ENCODE peak calls at places on chromosome 1, in seven cellular contexts. R, J, G, T, P, L and X are unnamed samples.
A peak's percentile ranks its signal among the peaks of the same experiment; 100 is the strongest.

GRCh38 chr1:82880506-82880905 is 1079.8 kb downstream of the ADGRL2 start:
- DNase-seq in G (no peak), L (no peak), J (no peak), P (no peak), R (no peak), T (no peak), X (no peak)

GRCh38 chr1:22111620-22112019 is 31.3 kb downstream of the WNT4 start:
- DNase-seq in R (no peak), P (no peak), T (no peak), L (no peak), G (no peak), J (peak; percentile 9), X (no peak)

GRCh38 chr1:27656157-27656893 is 15.7 kb downstream of the IFI6 start:
- DNase-seq in P (no peak), L (peak; percentile 58), J (peak; percentile 85), T (no peak), R (peak; percentile 80), G (no peak), X (peak; percentile 90)

GRCh38 chr1:199123615-199124014 is 484.8 kb downstream of the PTPRC start:
- DNase-seq in T (no peak), R (no peak), G (no peak), P (no peak), J (no peak), L (no peak), X (no peak)

GRCh38 chr1:71593523-71593922 is 512.7 kb upstream of the ZRANB2 start:
- DNase-seq in P (no peak), R (no peak), J (no peak), L (no peak), G (no peak), T (no peak), X (no peak)

GRCh38 chr1:184992271-184992670 is 18.0 kb upstream of the NIBAN1 start:
- DNase-seq in R (no peak), T (no peak), L (no peak), G (no peak), J (no peak), P (no peak), X (no peak)

GRCh38 chr1:7646981-7647901 is 123.9 kb upstream of the VAMP3 start:
- DNase-seq in T (no peak), P (peak; percentile 79), L (peak; percentile 43), J (peak; percentile 43), R (peak; percentile 82), G (peak; percentile 54), X (no peak)

GRCh38 chr1:111822138-111822537 is 66.4 kb downstream of the DDX20 start:
- DNase-seq in L (no peak), R (no peak), T (no peak), P (no peak), J (no peak), G (no peak), X (no peak)

GRCh38 chr1:238745069-238745468 is 641.3 kb upstream of the CHRM3 start:
- DNase-seq in T (no peak), R (no peak), P (no peak), L (no peak), G (no peak), J (no peak), X (no peak)

GRCh38 chr1:3431266-3431665 is 23.2 kb upstream of the ARHGEF16 start:
- DNase-seq in L (no peak), P (no peak), G (no peak), J (no peak), T (no peak), R (peak; percentile 43), X (no peak)

GRCh38 chr1:2192031-2192995 is 2.3 kb downstream of the FAAP20 start:
- DNase-seq in R (no peak), J (no peak), G (no peak), P (peak; percentile 64), T (no peak), L (no peak), X (no peak)

GRCh38 chr1:2190491-2190976 is 4.0 kb downstream of the FAAP20 start:
- DNase-seq in T (no peak), J (no peak), R (no peak), L (peak; percentile 22), G (no peak), P (no peak), X (no peak)

GRCh38 chr1:2188336-2188735 is 6.2 kb downstream of the FAAP20 start:
- DNase-seq in T (no peak), J (no peak), P (peak; percentile 45), G (no peak), R (no peak), L (no peak), X (no peak)

GRCh38 chr1:2187619-2188018 is 7.0 kb downstream of the FAAP20 start:
- DNase-seq in T (no peak), R (no peak), P (peak; percentile 40), J (no peak), G (no peak), L (no peak), X (peak; percentile 76)

DNA sequence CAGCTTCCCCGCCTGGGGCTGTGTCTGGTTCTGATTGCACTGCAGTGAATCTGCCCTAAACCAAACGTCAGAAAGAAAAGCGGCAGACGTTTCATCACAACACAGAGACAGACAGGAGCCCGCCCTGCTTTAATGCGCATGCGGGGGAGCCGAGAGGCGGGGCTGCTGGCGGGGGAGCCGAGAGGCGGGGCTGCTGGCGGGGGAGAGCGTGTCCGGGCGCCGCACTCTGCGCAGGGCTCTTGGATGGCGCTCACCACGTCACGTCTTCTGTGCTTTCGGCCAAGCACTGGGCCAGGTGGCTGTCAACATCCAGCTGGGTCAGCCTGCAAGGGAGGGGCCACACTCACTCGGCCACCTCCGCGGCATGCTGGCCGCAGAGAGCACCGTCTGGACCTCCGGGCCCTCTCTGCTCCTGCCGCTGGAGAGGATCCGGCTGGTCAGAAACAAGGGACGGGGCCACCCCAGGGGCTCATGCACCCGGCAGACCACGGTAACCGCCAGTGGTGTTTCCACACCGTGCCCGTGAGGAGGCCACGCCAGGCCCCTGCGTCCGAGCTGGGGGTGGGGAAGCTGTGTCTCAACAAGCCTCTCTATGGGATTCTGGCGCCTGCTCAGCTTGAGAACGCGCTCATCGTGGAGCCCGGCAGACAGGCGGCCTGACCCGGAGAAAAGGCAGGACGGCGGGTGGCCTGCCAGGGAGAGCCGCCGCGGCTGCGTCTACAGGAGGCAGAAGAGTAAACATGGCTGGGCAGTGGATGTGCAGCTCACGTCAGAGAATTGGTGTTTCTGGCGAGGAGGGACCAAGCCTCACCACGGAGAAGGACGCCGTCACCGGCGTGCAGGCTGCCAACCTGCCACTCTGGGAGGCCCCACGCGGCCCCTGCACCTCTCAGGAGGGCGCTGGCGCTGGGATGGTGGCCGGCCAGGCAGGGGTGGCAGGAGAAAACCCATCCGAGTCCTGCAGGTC is 4.8 kb downstream of the FAAP20 start:
- DNase-seq in R (peak; percentile 97), J (peak; percentile 97), L (peak; percentile 96), T (peak; percentile 78), G (peak; percentile 97), P (peak; percentile 95), X (peak; percentile 96)
- TF ChIP-seq POLR2A in R (peak; percentile 82), J (peak; percentile 96), L (peak; percentile 68), T (peak; percentile 4), G (peak; percentile 95), P (peak; percentile 83), X (no peak)

DNA sequence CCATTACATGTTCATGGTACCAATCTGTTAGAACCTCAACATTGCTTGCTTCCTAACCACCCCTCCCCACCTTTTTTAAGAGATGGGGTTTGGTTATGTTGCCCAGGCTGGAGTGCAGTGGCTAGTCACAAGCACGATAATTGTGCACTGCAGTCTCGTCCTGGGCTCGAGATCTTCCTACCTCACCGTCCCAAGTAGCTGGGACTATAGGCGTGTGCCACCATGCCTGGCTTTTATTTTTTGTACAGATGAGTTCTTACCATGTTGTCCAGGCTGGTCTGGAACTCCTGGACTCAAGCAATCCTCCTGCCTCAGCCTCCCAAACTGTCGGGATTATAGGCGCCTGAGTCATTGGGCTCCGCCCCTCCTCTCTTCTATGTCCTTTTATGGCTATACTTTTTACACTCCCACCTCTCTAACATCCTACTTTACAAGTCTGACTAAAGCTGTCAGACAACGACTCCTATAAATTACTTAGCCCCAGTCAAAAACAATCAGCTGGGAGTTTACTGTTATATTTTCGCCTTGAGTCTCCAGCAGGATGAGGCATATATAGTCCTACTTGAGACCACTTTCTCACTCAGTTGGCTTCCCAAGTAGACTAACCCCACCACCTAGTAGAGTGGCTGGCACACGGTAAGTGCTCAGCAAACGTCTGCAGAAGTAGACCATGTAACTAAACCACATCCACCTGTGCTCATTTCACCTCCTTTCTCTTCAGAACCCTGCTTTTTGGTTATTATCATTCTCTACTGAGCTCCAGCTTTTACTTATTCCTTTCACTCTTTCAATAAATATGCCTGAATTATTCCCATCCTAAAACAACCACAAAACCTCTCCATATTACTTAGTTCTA is 13.8 kb downstream of the ENSA start:
- DNase-seq in T (no peak), J (no peak), R (no peak), L (no peak), G (no peak), P (no peak), X (no peak)
- TF ChIP-seq POLR2A in T (no peak), J (no peak), R (no peak), L (no peak), G (no peak), P (no peak), X (no peak)

DNA sequence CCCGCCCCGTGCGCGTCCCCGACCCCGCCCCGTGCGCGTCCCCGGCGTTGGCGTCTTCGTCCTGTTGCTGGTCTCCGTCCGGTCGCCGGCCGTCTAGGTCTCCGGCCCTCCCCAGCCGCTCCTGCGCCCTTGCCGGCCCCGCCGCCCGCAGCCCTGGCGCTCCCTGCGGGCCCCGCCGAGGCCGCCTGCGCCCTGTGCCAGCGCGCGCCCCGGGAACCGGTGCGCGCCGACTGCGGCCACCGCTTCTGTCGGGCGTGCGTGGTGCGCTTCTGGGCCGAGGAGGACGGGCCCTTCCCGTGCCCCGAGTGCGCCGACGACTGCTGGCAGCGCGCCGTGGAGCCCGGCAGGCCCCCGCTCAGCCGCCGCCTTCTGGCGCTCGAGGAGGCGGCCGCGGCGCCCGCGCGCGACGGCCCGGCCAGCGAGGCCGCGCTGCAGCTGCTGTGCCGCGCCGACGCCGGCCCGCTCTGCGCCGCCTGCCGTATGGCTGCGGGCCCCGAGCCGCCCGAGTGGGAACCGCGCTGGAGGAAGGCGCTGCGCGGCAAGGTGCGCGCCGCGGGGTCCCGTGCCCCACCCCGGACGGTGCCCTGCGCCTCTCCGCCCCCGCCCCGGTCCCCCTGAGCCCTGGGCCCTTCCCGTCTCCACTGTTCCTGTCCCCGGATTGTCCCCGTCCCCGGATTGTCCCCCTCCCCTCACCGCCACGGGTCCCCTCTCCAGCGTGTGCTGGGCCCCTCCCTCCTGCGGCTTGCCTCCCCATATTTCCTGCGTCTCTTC is at the start of gene RNF187:
- DNase-seq in J (peak; percentile 83), R (peak; percentile 97), G (peak; percentile 82), P (peak; percentile 95), T (no peak), L (peak; percentile 74), X (peak; percentile 92)
- TF ChIP-seq POLR2A in J (peak; percentile 45), R (no peak), G (peak; percentile 31), P (no peak), T (no peak), L (no peak), X (peak; percentile 29)

GRCh38 chr1:56478734-56479133 is 100.6 kb downstream of the PLPP3 start:
- DNase-seq in R (no peak), L (no peak), P (no peak), G (no peak), T (no peak), J (no peak), X (no peak)

GRCh38 chr1:56473582-56474270 is 105.6 kb downstream of the PLPP3 start:
- DNase-seq in R (no peak), G (no peak), P (no peak), L (no peak), T (no peak), J (no peak), X (no peak)

GRCh38 chr1:56472860-56473259 is 106.5 kb downstream of the PLPP3 start:
- DNase-seq in R (no peak), T (no peak), G (no peak), P (no peak), J (no peak), L (no peak), X (no peak)

GRCh38 chr1:56481140-56481694 is 98.1 kb downstream of the PLPP3 start:
- DNase-seq in G (no peak), T (no peak), P (no peak), L (no peak), R (no peak), J (no peak), X (no peak)

GRCh38 chr1:56477164-56478111 is 101.9 kb downstream of the PLPP3 start:
- DNase-seq in T (no peak), P (peak; percentile 86), G (no peak), L (peak; percentile 27), R (peak; percentile 85), J (peak; percentile 28), X (peak; percentile 82)
- TF ChIP-seq POLR2A in T (no peak), P (peak; percentile 34), G (no peak), L (no peak), R (peak; percentile 20), J (no peak), X (peak; percentile 15)